ENCODE peak calls at places on chromosomes 11 and 22, in ten cellular contexts. D is stimulated activated effector memory CD8-positive, alpha-beta T cell treated with anti-CD3 and anti-CD28 coated beads, Interleukin-12 subunit alpha, Interleukin-12 subunit beta, amount 100 ng/mL, for 72 hours; J is foreskin fibroblast; G is OCI-LY7; T is ovary; M is cardiac septum; F is IMR-90; W is fibroblast of the conjunctiva; E is amniotic stem cell; H is lower leg skin. A is an unnamed sample.

GRCh38 chr11:44899959-44900358 is 50.7 kb downstream of the TP53I11 start:
- DNase-seq in D (peak), J (peak), G (peak), T (no peak), M (no peak), F (peak), W (peak), E (no peak), H (no peak), A (peak)

GRCh38 chr11:111939836-111940604 is 2.9 kb downstream of the DIXDC1 start:
- DNase-seq in D (no peak), J (peak), G (no peak), T (no peak), M (no peak), F (peak), W (peak), E (peak), H (no peak), A (no peak)

GRCh38 chr11:66595245-66595904 is 2.4 kb downstream of the CCS start:
- DNase-seq in D (no peak), J (no peak), G (no peak), T (peak), M (no peak), F (peak), W (no peak), E (no peak), H (no peak), A (peak)

GRCh38 chr11:88252208-88252607 is 77.0 kb upstream of the RAB38 start:
- DNase-seq in D (no peak), J (no peak), G (no peak), T (no peak), M (no peak), F (no peak), W (no peak), E (no peak), H (no peak), A (no peak)

GRCh38 chr22:38315801-38316339 is 1.4 kb downstream of the CSNK1E start:
- DNase-seq in D (no peak), J (no peak), G (peak), T (no peak), M (no peak), F (no peak), W (no peak), E (no peak), H (no peak), A (peak)

GRCh38 chr11:123235117-123235686 is 40.2 kb upstream of the CLMP start:
- DNase-seq in D (peak), J (no peak), G (peak), T (peak), M (no peak), F (no peak), W (no peak), E (no peak), H (no peak), A (peak)

GRCh38 chr11:107711861-107712260 is at the start of gene SLN:
- DNase-seq in D (no peak), J (no peak), G (no peak), T (no peak), M (no peak), F (no peak), W (no peak), E (no peak), H (no peak), A (no peak)

GRCh38 chr11:76750067-76750466 is 33.1 kb upstream of the TSKU start:
- DNase-seq in D (no peak), J (no peak), G (no peak), T (no peak), M (no peak), F (no peak), W (no peak), E (no peak), H (no peak), A (no peak)

GRCh38 chr11:85672111-85672875 is 7.4 kb upstream of the CREBZF start:
- DNase-seq in D (no peak), J (no peak), G (no peak), T (no peak), M (no peak), F (no peak), W (no peak), E (no peak), H (no peak), A (no peak)

GRCh38 chr11:128174465-128175101 is 412.8 kb downstream of the ETS1 start:
- DNase-seq in D (no peak), J (no peak), G (no peak), T (no peak), M (no peak), F (peak), W (no peak), E (no peak), H (no peak), A (no peak)

GRCh38 chr11:102473543-102473942 is 21.0 kb upstream of the TMEM123 start:
- DNase-seq in D (no peak), J (no peak), G (no peak), T (no peak), M (no peak), F (no peak), W (no peak), E (no peak), H (no peak), A (no peak)

GRCh38 chr11:47992959-47993820 is 12.8 kb downstream of the PTPRJ start:
- DNase-seq in D (no peak), J (peak), G (no peak), T (no peak), M (peak), F (peak), W (peak), E (no peak), H (no peak), A (peak)

A was measured in NB4.